ENCODE peak calls at places on chromosome 3, in five cellular contexts. K is DND-41, X is nephron progenitor cell, A is neural crest cell, Z is hepatocyte. M is an unnamed sample.

GRCh38 chr3:184542577-184542976 is 19.0 kb upstream of the EPHB3 start:
- DNase-seq in K (no peak), X (no peak), A (no peak), Z (no peak), M (no peak)

GRCh38 chr3:14569474-14569873 is 29.3 kb upstream of the GRIP2 start:
- DNase-seq in K (no peak), X (no peak), A (no peak), Z (no peak), M (no peak)

GRCh38 chr3:62870321-62870720 is 4.9 kb downstream of the CADPS start:
- DNase-seq in K (no peak), X (no peak), A (no peak), Z (no peak), M (no peak)

GRCh38 chr3:175295248-175296000 is 436.3 kb downstream of the NAALADL2 start:
- DNase-seq in K (no peak), X (no peak), A (no peak), Z (no peak), M (no peak)

GRCh38 chr3:125374501-125374995 is 577 bp downstream of the ZNF148 start:
- DNase-seq in K (peak), X (peak), A (peak), Z (peak), M (no peak)

GRCh38 chr3:9727041-9727595 is 4.4 kb upstream of the BRPF1 start:
- DNase-seq in K (peak), X (no peak), A (no peak), Z (no peak), M (no peak)

GRCh38 chr3:30393079-30393478 is 213.3 kb upstream of the TGFBR2 start:
- DNase-seq in K (no peak), X (no peak), A (no peak), Z (no peak), M (no peak)

GRCh38 chr3:140924097-140924873 is 17.4 kb upstream of the SLC25A36 start:
- DNase-seq in K (no peak), X (no peak), A (no peak), Z (no peak), M (no peak)

GRCh38 chr3:123332124-123332641 is 116.7 kb downstream of the ADCY5 start:
- DNase-seq in K (no peak), X (no peak), A (no peak), Z (no peak), M (no peak)

GRCh38 chr3:189903562-189904250 is 217.0 kb downstream of the P3H2 start:
- DNase-seq in K (no peak), X (no peak), A (no peak), Z (peak), M (no peak)

GRCh38 chr3:194196876-194197275 is 60.9 kb downstream of the HES1 start:
- DNase-seq in K (no peak), X (no peak), A (no peak), Z (no peak), M (no peak)

GRCh38 chr3:47250309-47251060 is 32.1 kb downstream of the KIF9 start:
- DNase-seq in K (no peak), X (peak), A (no peak), Z (peak), M (no peak)

GRCh38 chr3:31244929-31245817 is 287.6 kb upstream of the STT3B start:
- DNase-seq in K (no peak), X (no peak), A (no peak), Z (no peak), M (no peak)

GRCh38 chr3:136142592-136142991 is 53.5 kb downstream of the MSL2 start:
- DNase-seq in K (no peak), X (no peak), A (no peak), Z (peak), M (no peak)

GRCh38 chr3:24683511-24684384 is 189.1 kb upstream of the THRB start:
- DNase-seq in K (no peak), X (no peak), A (no peak), Z (peak), M (no peak)

GRCh38 chr3:8837172-8837571 is 67.8 kb upstream of the OXTR start:
- DNase-seq in K (no peak), X (no peak), A (no peak), Z (no peak), M (no peak)

GRCh38 chr3:47578119-47578630 is 490 bp downstream of the CSPG5 start:
- DNase-seq in K (no peak), X (peak), A (peak), Z (peak), M (no peak)

GRCh38 chr3:77530870-77531269 is 491.0 kb downstream of the ROBO2 start:
- DNase-seq in K (no peak), X (no peak), A (no peak), Z (no peak), M (no peak)

GRCh38 chr3:3633761-3634160 is 165.5 kb upstream of the LRRN1 start:
- DNase-seq in K (no peak), X (no peak), A (no peak), Z (no peak), M (no peak)

GRCh38 chr3:179234244-179234643 is 16.7 kb downstream of the KCNMB3 start:
- DNase-seq in K (no peak), X (no peak), A (no peak), Z (no peak), M (no peak)

GRCh38 chr3:171602072-171602471 is 141.9 kb upstream of the TNIK start:
- DNase-seq in K (no peak), X (no peak), A (no peak), Z (no peak), M (no peak)

GRCh38 chr3:157417247-157417646 is 19.4 kb upstream of the PTX3 start:
- DNase-seq in K (no peak), X (no peak), A (no peak), Z (peak), M (no peak)

GRCh38 chr3:187799942-187800637 is 54.8 kb upstream of the BCL6 start:
- DNase-seq in K (no peak), X (no peak), A (no peak), Z (no peak), M (no peak)

GRCh38 chr3:54356299-54357037 is 234.1 kb downstream of the CACNA2D3 start:
- DNase-seq in K (no peak), X (no peak), A (no peak), Z (no peak), M (no peak)

GRCh38 chr3:48891606-48892005 is 7.1 kb downstream of the SLC25A20 start:
- DNase-seq in K (no peak), X (no peak), A (no peak), Z (no peak), M (no peak)

GRCh38 chr3:127043731-127044510 is 61.0 kb downstream of the PLXNA1 start:
- DNase-seq in K (no peak), X (no peak), A (no peak), Z (no peak), M (no peak)

GRCh38 chr3:38579551-38580449 is 69.7 kb downstream of the SCN5A start:
- DNase-seq in K (no peak), X (no peak), A (no peak), Z (no peak), M (no peak)

GRCh38 chr3:22836131-22836530 is 367.0 kb upstream of the UBE2E2 start:
- DNase-seq in K (no peak), X (no peak), A (no peak), Z (no peak), M (no peak)

GRCh38 chr3:36201546-36201945 is 178.8 kb upstream of the STAC start:
- DNase-seq in K (no peak), X (peak), A (no peak), Z (no peak), M (no peak)

GRCh38 chr3:42061711-42062408 is 29.3 kb upstream of the TRAK1 start:
- DNase-seq in K (no peak), X (no peak), A (no peak), Z (peak), M (no peak)

GRCh38 chr3:156360116-156360515 is 194.8 kb downstream of the SSR3 start:
- DNase-seq in K (no peak), X (no peak), A (no peak), Z (no peak), M (no peak)

GRCh38 chr3:54962200-54962599 is 34.3 kb upstream of the LRTM1 start:
- DNase-seq in K (no peak), X (no peak), A (no peak), Z (no peak), M (no peak)

GRCh38 chr3:58299839-58300516 is 6.1 kb upstream of the RPP14 start:
- DNase-seq in K (no peak), X (no peak), A (no peak), Z (peak), M (no peak)
- TF ChIP-seq CTCF in K (peak), X (peak), A (peak), Z (peak), M (no peak)

GRCh38 chr3:196323723-196324122 is 5.7 kb upstream of the DYNLT2B start:
- DNase-seq in K (no peak), X (peak), A (peak), Z (peak), M (no peak)
- TF ChIP-seq CTCF in K (peak), X (no peak), A (peak), Z (peak), M (no peak)

DNA sequence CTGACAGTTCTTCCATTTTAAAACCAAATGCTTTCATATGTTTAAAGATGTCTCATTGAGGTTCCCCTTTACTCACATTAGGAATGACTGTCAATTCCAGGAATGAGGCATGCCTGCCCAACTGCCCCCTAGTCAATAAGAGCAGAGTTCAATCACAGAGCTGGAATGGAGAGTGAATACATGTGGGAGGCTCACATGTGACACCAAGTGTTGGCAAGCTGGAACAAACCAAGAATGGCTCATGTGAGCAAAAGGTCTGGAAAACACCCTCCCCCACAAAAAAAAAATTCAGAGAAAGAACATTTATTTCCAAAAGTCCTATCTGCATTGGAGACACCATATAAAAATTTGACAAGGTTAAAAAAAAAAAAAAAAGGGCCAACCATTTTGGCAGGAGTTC is 3.7 kb downstream of the PBRM1 start:
- DNase-seq in K (no peak), X (no peak), A (no peak), Z (peak), M (peak)
- TF ChIP-seq CTCF in K (peak), X (no peak), A (no peak), Z (peak), M (no peak)

DNA sequence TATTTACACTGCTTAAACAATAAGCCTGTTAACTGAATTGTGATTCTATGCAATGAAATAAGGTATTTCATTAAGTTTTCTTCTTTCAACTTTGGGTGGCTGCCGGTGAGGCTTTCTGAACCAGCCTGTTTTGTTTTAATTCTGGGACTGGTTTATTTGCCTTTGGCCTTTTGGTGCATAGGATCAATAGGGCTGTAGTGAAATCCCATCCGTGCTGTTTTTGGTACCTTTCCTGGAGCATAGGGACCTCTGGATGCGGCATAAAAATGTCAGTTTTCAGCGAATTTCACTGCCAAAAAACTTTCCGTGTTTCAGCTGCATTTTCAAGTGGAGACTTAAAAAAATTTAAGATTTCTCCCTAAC is 514 bp downstream of the PLS1 start:
- DNase-seq in K (no peak), X (no peak), A (no peak), Z (no peak), M (no peak)
- TF ChIP-seq CTCF in K (no peak), X (no peak), A (no peak), Z (no peak), M (no peak)

DNA sequence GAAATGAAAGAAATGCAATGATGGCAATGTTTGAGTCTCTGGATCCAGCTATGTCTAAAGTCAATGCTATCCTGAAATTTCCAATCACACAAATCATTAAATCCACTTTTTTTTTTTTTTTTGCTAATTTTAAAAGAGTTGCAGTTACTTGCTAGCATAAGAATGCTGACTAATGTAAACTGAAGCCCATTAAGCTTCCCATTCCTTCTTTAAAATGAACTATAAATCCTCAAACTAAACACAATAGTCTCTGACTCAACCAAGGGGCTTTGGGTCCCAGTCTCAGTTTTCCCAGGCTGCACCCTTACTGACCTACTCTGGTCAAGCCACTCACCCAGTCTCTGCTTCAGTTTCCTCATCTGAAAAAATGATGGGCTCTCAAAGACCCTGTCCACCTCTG is 361.1 kb downstream of the ERC2 start:
- DNase-seq in K (no peak), X (no peak), A (no peak), Z (no peak), M (no peak)
- TF ChIP-seq CTCF in K (no peak), X (no peak), A (no peak), Z (no peak), M (no peak)

DNA sequence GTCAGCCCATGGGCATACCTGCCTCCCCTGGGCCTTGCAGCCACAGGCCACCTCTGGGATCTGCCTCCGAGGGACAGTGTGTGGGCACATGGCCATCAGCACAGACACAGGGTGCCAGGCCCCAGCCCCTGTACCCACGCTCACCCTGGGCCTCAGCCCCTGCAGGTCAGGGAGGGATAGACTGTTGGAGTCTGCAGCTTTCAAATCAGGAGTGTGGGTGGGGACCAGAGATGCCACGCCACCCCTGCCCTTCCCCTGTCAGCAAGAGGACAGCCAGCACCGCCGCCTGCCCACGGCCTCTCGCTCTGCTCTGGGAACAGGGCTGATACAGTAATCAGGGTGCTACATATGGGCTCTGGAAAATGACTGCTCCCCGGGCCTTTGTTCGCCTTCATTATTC is 72.7 kb downstream of the DNAJB8 start:
- DNase-seq in K (no peak), X (no peak), A (no peak), Z (no peak), M (no peak)
- TF ChIP-seq CTCF in K (no peak), X (no peak), A (no peak), Z (no peak), M (no peak)

M was measured in omental fat pad.